ENCODE peak calls at places on chromosomes 3 and 15, in seven cellular contexts. E, W, O, P, Q, N and I are unnamed samples.

GRCh38 chr3:113746955-113747718 is at the start of gene ATP6V1A:
- DNase-seq in Q (no peak), W (peak), N (peak), O (peak), P (peak), E (no peak), I (peak)

GRCh38 chr3:113151475-113152031 is 59.8 kb upstream of the BOC start:
- DNase-seq in P (no peak), Q (peak), O (no peak), N (no peak), E (no peak), W (no peak), I (peak)

GRCh38 chr15:39454189-39454986 is 126.5 kb upstream of the THBS1 start:
- DNase-seq in Q (no peak), W (no peak), O (no peak), P (no peak), N (no peak), E (no peak), I (no peak)

GRCh38 chr15:29526802-29527201 is 257.2 kb upstream of the NSMCE3 start:
- DNase-seq in P (no peak), O (no peak), W (no peak), E (no peak), Q (no peak), N (no peak), I (no peak)

GRCh38 chr3:194476784-194477183 is 10.0 kb downstream of the ATP13A3 start:
- DNase-seq in W (no peak), Q (no peak), O (no peak), N (no peak), P (no peak), E (no peak), I (no peak)

GRCh38 chr3:197504239-197505191 is 51.3 kb downstream of the BDH1 start:
- DNase-seq in O (no peak), P (no peak), N (no peak), Q (no peak), E (no peak), W (no peak), I (no peak)

GRCh38 chr3:107798381-107798780 is 275.6 kb downstream of the BBX start:
- DNase-seq in O (no peak), E (peak), Q (no peak), P (no peak), W (no peak), N (no peak), I (no peak)

GRCh38 chr3:179949428-179949827 is 87.3 kb downstream of the PEX5L start:
- DNase-seq in O (no peak), P (no peak), W (no peak), N (no peak), Q (no peak), E (no peak), I (no peak)

GRCh38 chr3:33187368-33187634 is 31.3 kb downstream of the SUSD5 start:
- DNase-seq in O (no peak), Q (no peak), W (no peak), P (no peak), E (peak), N (no peak), I (no peak)

GRCh38 chr3:30933478-30934207 is 39.2 kb upstream of the GADL1 start:
- DNase-seq in N (no peak), Q (no peak), O (no peak), W (no peak), P (no peak), E (no peak), I (no peak)

GRCh38 chr3:29618395-29619291 is 337.8 kb downstream of the RBMS3 start:
- DNase-seq in P (no peak), Q (no peak), O (no peak), W (no peak), E (no peak), N (no peak), I (peak)

GRCh38 chr3:42749025-42749752 is 23.9 kb downstream of the CCDC13 start:
- DNase-seq in Q (peak), W (peak), E (no peak), P (no peak), O (no peak), N (peak), I (no peak)

GRCh38 chr3:47430606-47431005 is 45.1 kb downstream of the SCAP start:
- DNase-seq in E (no peak), Q (no peak), P (peak), O (no peak), W (no peak), N (no peak), I (no peak)

GRCh38 chr3:18424862-18425640 is at the start of gene SATB1:
- DNase-seq in N (peak), E (no peak), Q (peak), W (peak), O (peak), P (peak), I (peak)

GRCh38 chr15:44231842-44232241 is 36.8 kb upstream of the FRMD5 start:
- DNase-seq in P (no peak), E (no peak), W (no peak), O (no peak), N (no peak), Q (no peak), I (no peak)

GRCh38 chr3:133691410-133692107 is 29.8 kb upstream of the TOPBP1 start:
- DNase-seq in Q (no peak), W (no peak), O (no peak), P (no peak), E (no peak), N (no peak), I (no peak)

GRCh38 chr3:38969321-38970235 is 82.2 kb downstream of the SCN11A start:
- DNase-seq in P (no peak), O (no peak), E (no peak), Q (no peak), N (no peak), W (no peak), I (peak)

GRCh38 chr3:125310623-125311076 is 64.5 kb downstream of the ZNF148 start:
- DNase-seq in P (peak), O (no peak), N (no peak), W (no peak), Q (no peak), E (no peak), I (no peak)